ENCODE peak calls at places on chromosomes 12 and 14, in five cellular contexts. X is T-helper 1 cell, Q is ovary, M is NCI-H1694, T is type B pancreatic cell. R is an unnamed sample.
A peak's percentile ranks its signal among the peaks of the same experiment; 100 is the strongest.

GRCh38 chr12:132921685-132922084 is 34.3 kb upstream of the CHFR start:
- DNase-seq in X (no peak), Q (no peak), M (no peak), T (no peak), R (no peak)

GRCh38 chr12:127667131-127667685 is 599.8 kb upstream of the TMEM132C start:
- DNase-seq in X (no peak), Q (no peak), M (no peak), T (no peak), R (no peak)

GRCh38 chr12:53660064-53660463 is 15.8 kb downstream of the ATP5MC2 start:
- DNase-seq in X (no peak), Q (peak; percentile 55), M (no peak), T (no peak), R (no peak)

GRCh38 chr12:2640709-2641108 is 154.1 kb upstream of the FKBP4 start:
- DNase-seq in X (no peak), Q (no peak), M (no peak), T (no peak), R (no peak)

GRCh38 chr14:103281496-103282231 is 52.4 kb upstream of the EIF5 start:
- DNase-seq in X (no peak), Q (peak; percentile 69), M (peak; percentile 96), T (no peak), R (peak; percentile 55)

GRCh38 chr12:25813843-25814242 is 144.6 kb upstream of the RASSF8 start:
- DNase-seq in X (no peak), Q (no peak), M (no peak), T (no peak), R (no peak)

GRCh38 chr14:99407416-99407815 is 73.2 kb downstream of the SETD3 start:
- DNase-seq in X (no peak), Q (no peak), M (no peak), T (no peak), R (no peak)

GRCh38 chr12:56723889-56724659 is 1.0 kb downstream of the NACA start:
- DNase-seq in X (no peak), Q (peak; percentile 53), M (no peak), T (no peak), R (no peak)